ENCODE peak calls at places on chromosomes 6 and 20, in five cellular contexts. One of them, this sample, is unnamed.

GRCh38 chr6:93369586-93370134 is 49.7 kb downstream of the EPHA7 start:
- DNase-seq in HFFc6: no peak
- DNase-seq in mucosa of descending colon: no peak
- DNase-seq in Peyer's patch: no peak
- DNase-seq in esophagus squamous epithelium: no peak
- DNase-seq in this sample: no peak

GRCh38 chr6:39565948-39566347 is 159.3 kb downstream of the KIF6 start:
- DNase-seq in HFFc6: no peak
- DNase-seq in mucosa of descending colon: no peak
- DNase-seq in Peyer's patch: no peak
- DNase-seq in esophagus squamous epithelium: no peak
- DNase-seq in this sample: no peak

GRCh38 chr20:17822039-17822438 is 122.3 kb downstream of the BANF2 start:
- DNase-seq in HFFc6: peak
- DNase-seq in mucosa of descending colon: no peak
- DNase-seq in Peyer's patch: no peak
- DNase-seq in esophagus squamous epithelium: no peak
- DNase-seq in this sample: no peak

GRCh38 chr20:1830240-1830639 is 65.0 kb upstream of the SIRPA start:
- DNase-seq in HFFc6: peak
- DNase-seq in mucosa of descending colon: no peak
- DNase-seq in Peyer's patch: no peak
- DNase-seq in esophagus squamous epithelium: no peak
- DNase-seq in this sample: no peak

GRCh38 chr6:47161176-47161687 is 119.1 kb upstream of the ADGRF1 start:
- DNase-seq in HFFc6: peak
- DNase-seq in mucosa of descending colon: no peak
- DNase-seq in Peyer's patch: no peak
- DNase-seq in esophagus squamous epithelium: no peak
- DNase-seq in this sample: peak

GRCh38 chr20:34332262-34332920 is 29.2 kb upstream of the AHCY start:
- DNase-seq in HFFc6: no peak
- DNase-seq in mucosa of descending colon: no peak
- DNase-seq in Peyer's patch: no peak
- DNase-seq in esophagus squamous epithelium: no peak
- DNase-seq in this sample: no peak

GRCh38 chr20:45090481-45090880 is 10.4 kb downstream of the KCNS1 start:
- DNase-seq in HFFc6: no peak
- DNase-seq in mucosa of descending colon: no peak
- DNase-seq in Peyer's patch: no peak
- DNase-seq in esophagus squamous epithelium: no peak
- DNase-seq in this sample: no peak

GRCh38 chr6:142592876-142593275 is 291.1 kb downstream of the ADGRG6 start:
- DNase-seq in HFFc6: peak
- DNase-seq in mucosa of descending colon: no peak
- DNase-seq in Peyer's patch: no peak
- DNase-seq in esophagus squamous epithelium: no peak
- DNase-seq in this sample: no peak

GRCh38 chr6:149242883-149243282 is 74.6 kb upstream of the TAB2 start:
- DNase-seq in HFFc6: peak
- DNase-seq in mucosa of descending colon: no peak
- DNase-seq in Peyer's patch: no peak
- DNase-seq in esophagus squamous epithelium: no peak
- DNase-seq in this sample: no peak

GRCh38 chr20:31968299-31969126 is 562 bp downstream of the XKR7 start:
- DNase-seq in HFFc6: peak
- DNase-seq in mucosa of descending colon: peak
- DNase-seq in Peyer's patch: peak
- DNase-seq in esophagus squamous epithelium: no peak
- DNase-seq in this sample: peak

GRCh38 chr6:21264288-21264818 is 329.2 kb upstream of the SOX4 start:
- DNase-seq in HFFc6: no peak
- DNase-seq in mucosa of descending colon: no peak
- DNase-seq in Peyer's patch: no peak
- DNase-seq in esophagus squamous epithelium: no peak
- DNase-seq in this sample: no peak

GRCh38 chr6:109051301-109051700 is 43.3 kb downstream of the SESN1 start:
- DNase-seq in HFFc6: no peak
- DNase-seq in mucosa of descending colon: no peak
- DNase-seq in Peyer's patch: no peak
- DNase-seq in esophagus squamous epithelium: no peak
- DNase-seq in this sample: no peak

GRCh38 chr20:24382330-24382729 is 87.1 kb upstream of the SYNDIG1 start:
- DNase-seq in HFFc6: no peak
- DNase-seq in mucosa of descending colon: peak
- DNase-seq in Peyer's patch: no peak
- DNase-seq in esophagus squamous epithelium: no peak
- DNase-seq in this sample: no peak

GRCh38 chr20:14568225-14568624 is 230.8 kb upstream of the FLRT3 start:
- DNase-seq in HFFc6: no peak
- DNase-seq in mucosa of descending colon: no peak
- DNase-seq in Peyer's patch: no peak
- DNase-seq in esophagus squamous epithelium: no peak
- DNase-seq in this sample: no peak

GRCh38 chr6:30775104-30775503 is 30.8 kb upstream of the IER3 start:
- DNase-seq in HFFc6: no peak
- DNase-seq in mucosa of descending colon: no peak
- DNase-seq in Peyer's patch: no peak
- DNase-seq in esophagus squamous epithelium: no peak
- DNase-seq in this sample: no peak

GRCh38 chr6:12842658-12843057 is 126.1 kb downstream of the PHACTR1 start:
- DNase-seq in HFFc6: no peak
- DNase-seq in mucosa of descending colon: no peak
- DNase-seq in Peyer's patch: no peak
- DNase-seq in esophagus squamous epithelium: no peak
- DNase-seq in this sample: no peak

GRCh38 chr6:13331516-13332348 is 3.4 kb upstream of the TBC1D7 start:
- DNase-seq in HFFc6: peak
- DNase-seq in mucosa of descending colon: no peak
- DNase-seq in Peyer's patch: no peak
- DNase-seq in esophagus squamous epithelium: no peak
- DNase-seq in this sample: no peak

GRCh38 chr6:11370191-11371018 is 137.9 kb upstream of the NEDD9 start:
- DNase-seq in HFFc6: no peak
- DNase-seq in mucosa of descending colon: no peak
- DNase-seq in Peyer's patch: no peak
- DNase-seq in esophagus squamous epithelium: no peak
- DNase-seq in this sample: no peak

GRCh38 chr20:49859807-49860206 is 47.2 kb downstream of the SLC9A8 start:
- DNase-seq in HFFc6: no peak
- DNase-seq in mucosa of descending colon: no peak
- DNase-seq in Peyer's patch: no peak
- DNase-seq in esophagus squamous epithelium: no peak
- DNase-seq in this sample: no peak

GRCh38 chr20:21189761-21190523 is 64.1 kb downstream of the KIZ start:
- DNase-seq in HFFc6: no peak
- DNase-seq in mucosa of descending colon: no peak
- DNase-seq in Peyer's patch: no peak
- DNase-seq in esophagus squamous epithelium: no peak
- DNase-seq in this sample: no peak

GRCh38 chr20:4726710-4727391 is 5.1 kb downstream of the PRND start:
- DNase-seq in HFFc6: peak
- DNase-seq in mucosa of descending colon: no peak
- DNase-seq in Peyer's patch: no peak
- DNase-seq in esophagus squamous epithelium: no peak
- DNase-seq in this sample: peak

GRCh38 chr6:37700266-37700973 is 2.7 kb upstream of the MDGA1 start:
- DNase-seq in HFFc6: no peak
- DNase-seq in mucosa of descending colon: no peak
- DNase-seq in Peyer's patch: no peak
- DNase-seq in esophagus squamous epithelium: no peak
- DNase-seq in this sample: no peak

GRCh38 chr6:112037783-112038216 is 16.1 kb upstream of the CCN6 start:
- DNase-seq in HFFc6: peak
- DNase-seq in mucosa of descending colon: no peak
- DNase-seq in Peyer's patch: no peak
- DNase-seq in esophagus squamous epithelium: no peak
- DNase-seq in this sample: peak

GRCh38 chr6:100296810-100297544 is 167.7 kb downstream of the SIM1 start:
- DNase-seq in HFFc6: peak
- DNase-seq in mucosa of descending colon: no peak
- DNase-seq in Peyer's patch: no peak
- DNase-seq in esophagus squamous epithelium: no peak
- DNase-seq in this sample: no peak

GRCh38 chr20:17749979-17750721 is 50.4 kb downstream of the BANF2 start:
- DNase-seq in HFFc6: no peak
- DNase-seq in mucosa of descending colon: no peak
- DNase-seq in Peyer's patch: no peak
- DNase-seq in esophagus squamous epithelium: no peak
- DNase-seq in this sample: no peak

GRCh38 chr20:53737404-53738038 is 143.9 kb upstream of the ZNF217 start:
- DNase-seq in HFFc6: no peak
- DNase-seq in mucosa of descending colon: no peak
- DNase-seq in Peyer's patch: no peak
- DNase-seq in esophagus squamous epithelium: no peak
- DNase-seq in this sample: no peak

DNA sequence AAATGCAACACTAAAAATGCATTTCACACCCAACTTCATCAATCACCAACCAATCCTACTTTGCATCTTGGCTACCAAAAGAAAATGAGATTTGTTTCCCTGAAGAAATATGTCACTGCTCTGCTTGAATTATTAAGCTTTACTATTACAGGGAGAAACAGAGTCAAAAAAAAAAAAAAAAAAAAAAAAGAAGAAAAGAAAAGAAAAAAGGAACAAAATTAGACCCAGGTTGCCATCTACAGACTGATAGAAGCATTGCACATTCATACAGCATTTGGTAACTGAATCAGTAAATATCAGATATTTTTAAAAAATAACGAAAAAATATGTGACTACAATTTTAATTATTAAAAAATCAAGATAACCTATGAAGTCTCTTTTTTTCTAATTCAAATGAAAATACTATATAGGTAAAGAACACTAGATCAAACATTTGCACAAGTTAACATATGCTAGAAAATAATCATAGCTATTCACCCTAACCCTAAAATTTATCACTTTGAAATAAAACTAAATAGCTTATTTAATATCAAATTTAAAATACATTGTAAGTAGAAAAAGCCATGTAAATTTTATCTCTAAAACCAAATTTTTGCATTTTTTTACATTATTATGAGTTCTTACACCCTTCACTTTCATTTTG is 83.3 kb downstream of the DCDC2 start:
- DNase-seq in HFFc6: peak
- DNase-seq in mucosa of descending colon: no peak
- DNase-seq in Peyer's patch: no peak
- DNase-seq in esophagus squamous epithelium: no peak
- DNase-seq in this sample: no peak
- TF ChIP-seq CTCF in HFFc6: peak
- TF ChIP-seq CTCF in mucosa of descending colon: no peak
- TF ChIP-seq CTCF in Peyer's patch: peak
- TF ChIP-seq CTCF in esophagus squamous epithelium: peak
- TF ChIP-seq CTCF in this sample: peak

DNA sequence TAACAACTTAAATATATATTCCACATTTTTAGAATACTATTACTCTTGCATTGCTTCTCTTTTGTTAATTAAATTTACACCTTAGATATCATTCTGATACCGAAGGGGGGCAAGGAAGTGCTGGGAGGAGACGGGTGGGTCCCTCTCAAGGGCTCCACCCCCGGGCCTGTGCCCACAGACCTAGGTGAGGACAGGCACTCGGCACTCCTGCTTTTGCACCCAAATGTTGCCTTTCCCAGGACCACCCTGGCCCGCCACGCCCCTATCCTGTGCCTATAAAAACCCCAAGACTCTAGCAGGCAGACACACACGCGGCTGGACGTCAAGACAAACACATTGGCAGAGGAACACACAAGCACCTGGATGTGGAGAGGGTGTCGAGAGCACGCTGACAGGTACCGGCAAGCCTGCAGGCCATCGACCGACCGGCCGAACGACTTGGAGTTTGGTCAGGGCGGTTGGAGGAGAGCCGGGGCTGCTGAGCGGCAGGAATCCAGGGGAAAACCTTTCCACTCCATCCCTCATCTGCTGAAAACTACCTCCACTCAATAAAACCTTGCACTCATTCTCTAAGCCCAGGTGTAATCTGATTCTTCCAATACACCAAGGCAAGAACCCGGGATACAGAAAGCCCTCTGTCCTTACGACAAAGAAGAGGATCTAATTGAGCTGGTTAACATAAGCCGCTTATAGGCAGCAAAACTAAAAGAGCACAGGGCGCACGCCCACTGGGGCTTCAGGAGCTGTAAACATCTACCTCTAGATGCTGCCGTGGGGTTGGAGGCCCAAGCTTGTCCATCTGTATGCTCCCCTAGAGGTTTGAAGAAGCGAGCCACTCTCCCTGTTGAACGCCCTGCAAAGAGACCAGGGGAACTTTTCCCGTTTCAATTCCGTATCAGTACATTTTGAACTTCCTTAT is 197.4 kb upstream of the PRSS16 start:
- DNase-seq in HFFc6: no peak
- DNase-seq in mucosa of descending colon: no peak
- DNase-seq in Peyer's patch: no peak
- DNase-seq in esophagus squamous epithelium: no peak
- DNase-seq in this sample: no peak
- TF ChIP-seq CTCF in HFFc6: no peak
- TF ChIP-seq CTCF in mucosa of descending colon: no peak
- TF ChIP-seq CTCF in Peyer's patch: no peak
- TF ChIP-seq CTCF in esophagus squamous epithelium: no peak
- TF ChIP-seq CTCF in this sample: no peak

GRCh38 chr6:89974776-89975175 is 80.5 kb downstream of the GJA10 start:
- DNase-seq in HFFc6: no peak
- DNase-seq in mucosa of descending colon: no peak
- DNase-seq in Peyer's patch: no peak
- DNase-seq in esophagus squamous epithelium: no peak
- DNase-seq in this sample: no peak

GRCh38 chr6:89966913-89967312 is 72.6 kb downstream of the GJA10 start:
- DNase-seq in HFFc6: no peak
- DNase-seq in mucosa of descending colon: no peak
- DNase-seq in Peyer's patch: no peak
- DNase-seq in esophagus squamous epithelium: no peak
- DNase-seq in this sample: no peak

GRCh38 chr6:89972024-89972381 is 77.7 kb downstream of the GJA10 start:
- DNase-seq in HFFc6: no peak
- DNase-seq in mucosa of descending colon: no peak
- DNase-seq in Peyer's patch: no peak
- DNase-seq in esophagus squamous epithelium: no peak
- DNase-seq in this sample: no peak

GRCh38 chr6:89970072-89970471 is 75.8 kb downstream of the GJA10 start:
- DNase-seq in HFFc6: no peak
- DNase-seq in mucosa of descending colon: no peak
- DNase-seq in Peyer's patch: no peak
- DNase-seq in esophagus squamous epithelium: no peak
- DNase-seq in this sample: no peak

GRCh38 chr6:89970609-89971337 is 76.5 kb downstream of the GJA10 start:
- DNase-seq in HFFc6: peak
- DNase-seq in mucosa of descending colon: no peak
- DNase-seq in Peyer's patch: no peak
- DNase-seq in esophagus squamous epithelium: no peak
- DNase-seq in this sample: no peak
- TF ChIP-seq CTCF in HFFc6: peak
- TF ChIP-seq CTCF in mucosa of descending colon: peak
- TF ChIP-seq CTCF in Peyer's patch: peak
- TF ChIP-seq CTCF in esophagus squamous epithelium: peak
- TF ChIP-seq CTCF in this sample: peak

DNA sequence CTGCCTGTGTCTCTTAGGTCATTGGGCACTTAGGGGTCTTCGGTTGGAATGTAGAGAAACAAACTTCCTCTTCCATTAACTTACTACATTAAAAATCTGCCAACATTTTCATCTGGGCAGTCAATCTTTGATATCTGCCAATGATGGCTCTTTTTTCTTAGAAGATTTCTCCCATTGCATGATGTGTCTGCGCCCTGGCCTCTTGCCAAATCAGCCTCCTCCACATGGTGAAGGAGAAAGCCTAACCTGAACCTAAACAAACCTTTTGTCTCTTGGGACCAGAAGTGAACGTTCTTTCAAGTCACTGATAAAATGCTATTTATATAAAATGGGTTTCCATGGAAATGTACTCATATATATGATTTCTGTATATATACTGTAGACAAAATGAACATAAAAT is 998.9 kb upstream of the GJE1 start:
- DNase-seq in HFFc6: no peak
- DNase-seq in mucosa of descending colon: no peak
- DNase-seq in Peyer's patch: no peak
- DNase-seq in esophagus squamous epithelium: no peak
- DNase-seq in this sample: no peak
- TF ChIP-seq CTCF in HFFc6: no peak
- TF ChIP-seq CTCF in mucosa of descending colon: no peak
- TF ChIP-seq CTCF in Peyer's patch: no peak
- TF ChIP-seq CTCF in esophagus squamous epithelium: no peak
- TF ChIP-seq CTCF in this sample: no peak

This sample was measured in CD14-positive monocyte.